ENCODE peak calls at places on chromosomes 3 and 15, in seven cellular contexts. L, T, K, S, B, A and J are unnamed samples. For H3K9me3, the result is how much of the 10 kb centered on the place peaks cover.

GRCh38 chr3:189389346-189389745 is 217.6 kb downstream of the TPRG1 start:
- DNase-seq in L (no peak), T (no peak), K (no peak), S (no peak), B (no peak), A (no peak), J (no peak)

GRCh38 chr3:195030791-195031321 is 240.1 kb downstream of the XXYLT1 start:
- DNase-seq in L (no peak), T (no peak), K (no peak), S (no peak), B (no peak), A (peak), J (no peak)

GRCh38 chr3:126107960-126108688 is 24.2 kb upstream of the SLC41A3 start:
- DNase-seq in L (no peak), T (no peak), K (no peak), S (no peak), B (no peak), A (peak), J (no peak)

GRCh38 chr3:57169106-57169505 is 4.0 kb upstream of the IL17RD start:
- DNase-seq in L (no peak), T (no peak), K (no peak), S (no peak), B (no peak), A (no peak), J (no peak)

GRCh38 chr3:196812853-196813252 is 54.9 kb upstream of the SENP5 start:
- DNase-seq in L (no peak), T (no peak), K (no peak), S (no peak), B (no peak), A (no peak), J (no peak)

GRCh38 chr15:38623744-38624143 is 59.1 kb upstream of the RASGRP1 start:
- DNase-seq in L (no peak), T (no peak), K (no peak), S (no peak), B (no peak), A (no peak), J (no peak)

GRCh38 chr15:40984963-40985362 is 31.7 kb downstream of the CHAC1 start:
- DNase-seq in L (no peak), T (no peak), K (no peak), S (no peak), B (no peak), A (peak), J (no peak)

GRCh38 chr3:47617061-47618010 is 38.7 kb upstream of the CSPG5 start:
- DNase-seq in L (no peak), T (no peak), K (no peak), S (no peak), B (no peak), A (peak), J (no peak)

GRCh38 chr3:186035277-186035676 is 73.6 kb downstream of the ETV5 start:
- DNase-seq in L (no peak), T (no peak), K (peak), S (no peak), B (no peak), A (peak), J (no peak)

GRCh38 chr3:55622116-55622515 is 135.0 kb upstream of the WNT5A start:
- DNase-seq in L (no peak), T (no peak), K (no peak), S (no peak), B (no peak), A (peak), J (no peak)

GRCh38 chr3:49469876-49470713 is at the start of gene DAG1:
- DNase-seq in L (peak), T (peak), K (peak), S (peak), B (peak), A (peak), J (peak)

GRCh38 chr3:72896996-72897757 is 9.3 kb downstream of the GXYLT2 start:
- DNase-seq in L (no peak), T (no peak), K (no peak), S (no peak), B (no peak), A (peak), J (no peak)

GRCh38 chr15:44246521-44247268 is 41.8 kb upstream of the GOLM2 start:
- DNase-seq in L (no peak), T (no peak), K (no peak), S (no peak), B (no peak), A (no peak), J (no peak)

GRCh38 chr15:101657968-101658784 is 6.0 kb upstream of the TM2D3 start:
- DNase-seq in L (no peak), T (no peak), K (peak), S (no peak), B (no peak), A (no peak), J (no peak)

GRCh38 chr3:108495717-108496116 is 14.7 kb downstream of the MYH15 start:
- DNase-seq in L (no peak), T (no peak), K (no peak), S (no peak), B (no peak), A (no peak), J (no peak)
- TF ChIP-seq CTCF in L (no peak), T (no peak), K (no peak), S (no peak), B (no peak), A (no peak), J (no peak)

GRCh38 chr3:138646527-138646926 is 38.0 kb downstream of the FAIM start:
- DNase-seq in L (no peak), T (no peak), K (no peak), S (no peak), B (no peak), A (no peak), J (no peak)
- H3K9me3 ChIP-seq in L (under half), T (under half), K (under half), S (under half), B (under half), A (under half), J (half or more)

GRCh38 chr3:43638594-43639447 is 17.0 kb upstream of the ANO10 start:
- DNase-seq in L (no peak), T (no peak), K (peak), S (no peak), B (no peak), A (peak), J (peak)
- TF ChIP-seq CTCF in L (no peak), T (no peak), K (no peak), S (no peak), B (no peak), A (no peak), J (no peak)

GRCh38 chr15:20657084-20657483 is 115.5 kb upstream of the GOLGA6L6 start:
- DNase-seq in L (no peak), T (no peak), K (no peak), S (no peak), B (no peak), A (no peak), J (no peak)
- H3K9me3 ChIP-seq in L (under half), T (under half), K (under half), S (under half), B (under half), A (under half), J (under half)

GRCh38 chr3:12829886-12830784 is 11.2 kb downstream of the RPL32 start:
- DNase-seq in L (no peak), T (no peak), K (no peak), S (no peak), B (no peak), A (no peak), J (no peak)
- TF ChIP-seq CTCF in L (no peak), T (no peak), K (no peak), S (no peak), B (no peak), A (peak), J (no peak)

DNA sequence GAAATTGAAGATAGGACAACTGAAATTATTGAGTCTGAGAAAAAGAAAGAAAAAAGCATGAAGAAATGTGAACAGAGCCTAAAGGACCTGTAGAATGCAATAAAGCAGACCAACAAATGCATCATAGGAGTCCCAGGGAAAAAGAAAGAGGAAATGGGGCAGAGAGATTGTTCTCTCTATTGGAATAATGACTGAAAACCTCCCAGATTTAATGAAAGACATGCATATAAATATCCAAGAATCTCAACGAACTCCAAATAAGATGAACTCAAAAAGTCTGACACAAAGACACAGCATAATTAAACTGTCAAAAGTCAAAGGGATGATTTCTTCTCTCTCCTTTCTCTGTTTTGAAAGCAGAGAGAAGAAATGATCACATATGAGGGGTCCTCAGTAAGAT is 124.7 kb downstream of the MEX3B start:
- DNase-seq in L (no peak), T (no peak), K (no peak), S (no peak), B (no peak), A (no peak), J (no peak)
- H3K9me3 ChIP-seq in L (under half), T (under half), K (under half), S (under half), B (under half), A (under half), J (under half)

GRCh38 chr15:76840830-76841460 is 64.2 kb downstream of the SCAPER start:
- DNase-seq in L (no peak), T (no peak), K (no peak), S (no peak), B (no peak), A (peak), J (no peak)
- TF ChIP-seq CTCF in L (peak), T (peak), K (peak), S (no peak), B (peak), A (peak), J (peak)